ENCODE peak calls at places on chromosomes 3 and 15, in nine cellular contexts. W is gastrocnemius medialis; H is aorta; O is GM12878; U is thyroid gland; C is H9; N is AG04450; X is CD4-positive, alpha-beta memory T cell; F is uterus. Z is an unnamed sample.

GRCh38 chr3:43435706-43436105 is 149.4 kb downstream of the SNRK start:
- DNase-seq in X (no peak), W (no peak), O (no peak), U (no peak), C (no peak), H (no peak), N (no peak), F (no peak), Z (no peak)

GRCh38 chr3:32815812-32816438 is 1.9 kb upstream of the TRIM71 start:
- DNase-seq in U (no peak), N (no peak), C (no peak), X (no peak), H (no peak), F (no peak), O (no peak), W (no peak), Z (no peak)

GRCh38 chr3:170977911-170978310 is 48.6 kb downstream of the SLC2A2 start:
- DNase-seq in W (no peak), U (no peak), F (no peak), N (no peak), O (no peak), H (no peak), X (no peak), C (no peak), Z (no peak)

GRCh38 chr3:144590854-144591253 is 619.2 kb downstream of the DIPK2A start:
- DNase-seq in X (no peak), O (no peak), W (no peak), N (peak; percentile 70), F (no peak), H (no peak), C (no peak), U (no peak), Z (no peak)

GRCh38 chr3:69161587-69162196 is 39.3 kb upstream of the LMOD3 start:
- DNase-seq in F (peak; percentile 17), H (no peak), O (peak; percentile 25), C (no peak), W (no peak), N (peak; percentile 7), U (peak; percentile 14), X (peak; percentile 53), Z (peak; percentile 23)

GRCh38 chr3:165194477-165195135 is 1.6 kb downstream of the SLITRK3 start:
- DNase-seq in W (no peak), N (no peak), X (no peak), F (no peak), U (no peak), O (no peak), H (no peak), C (no peak), Z (no peak)

GRCh38 chr3:37271636-37272035 is 97.3 kb upstream of the LRRFIP2 start:
- DNase-seq in F (no peak), O (no peak), U (no peak), C (peak; percentile 38), X (no peak), W (no peak), H (no peak), N (no peak), Z (no peak)

GRCh38 chr3:150844484-150844883 is 60.8 kb downstream of the MINDY4B start:
- DNase-seq in O (no peak), F (peak; percentile 20), N (no peak), U (peak; percentile 26), C (no peak), W (no peak), X (no peak), H (no peak), Z (no peak)

GRCh38 chr3:123385072-123385471 is 63.8 kb downstream of the ADCY5 start:
- DNase-seq in X (no peak), O (no peak), H (peak; percentile 71), N (no peak), W (no peak), C (no peak), F (no peak), U (no peak), Z (no peak)

GRCh38 chr3:182214406-182214805 is 502.7 kb downstream of the SOX2 start:
- DNase-seq in H (no peak), F (no peak), C (no peak), U (no peak), N (no peak), X (no peak), O (no peak), W (no peak), Z (no peak)

GRCh38 chr3:15585111-15585844 is 16.1 kb downstream of the HACL1 start:
- DNase-seq in W (no peak), C (no peak), O (no peak), N (no peak), X (no peak), H (no peak), F (no peak), U (no peak), Z (peak; percentile 27)

GRCh38 chr3:136380530-136380929 is 130.4 kb downstream of the PCCB start:
- DNase-seq in W (no peak), O (no peak), F (no peak), N (no peak), C (no peak), X (no peak), U (no peak), H (no peak), Z (no peak)

GRCh38 chr3:46881819-46882376 is 4.4 kb downstream of the PTH1R start:
- DNase-seq in O (no peak), F (peak; percentile 69), U (no peak), N (no peak), W (no peak), H (peak; percentile 84), X (no peak), C (no peak), Z (no peak)

GRCh38 chr3:42376397-42376798 is 34.0 kb downstream of the LYZL4 start:
- DNase-seq in N (peak; percentile 24), U (peak; percentile 3), H (no peak), F (peak; percentile 24), O (no peak), W (no peak), X (no peak), C (no peak), Z (peak; percentile 23)

GRCh38 chr3:184755315-184755731 is 43.5 kb upstream of the MAGEF1 start:
- DNase-seq in H (no peak), X (no peak), U (no peak), C (no peak), W (no peak), O (no peak), F (no peak), N (no peak), Z (no peak)

GRCh38 chr3:158731938-158732855 is at the start of gene RARRES1:
- DNase-seq in W (no peak), X (peak; percentile 20), C (peak; percentile 55), N (no peak), H (peak; percentile 90), U (peak; percentile 67), O (no peak), F (peak; percentile 79), Z (peak; percentile 74)

DNA sequence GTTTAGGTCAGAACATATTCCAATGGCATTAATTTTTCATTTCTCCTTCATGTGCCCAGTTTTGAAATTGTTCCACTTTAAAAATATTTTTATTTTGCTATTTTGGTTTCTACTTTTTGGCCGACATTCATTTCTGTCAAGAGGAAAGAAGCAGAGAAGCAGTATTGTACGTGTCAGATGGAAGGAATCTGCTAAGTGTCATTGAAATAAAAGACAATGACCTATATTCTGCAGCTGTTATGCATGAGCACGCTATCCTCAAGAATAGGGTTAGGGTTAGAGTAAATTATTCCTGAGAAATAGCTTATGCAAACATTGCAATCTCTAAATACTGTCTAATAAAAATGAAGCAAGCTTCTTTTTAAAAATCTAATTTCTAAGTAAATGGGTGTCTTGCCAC is 941.7 kb downstream of the TUSC7 start:
- DNase-seq in U (no peak), W (no peak), X (no peak), O (no peak), F (no peak), C (no peak), H (no peak), N (no peak), Z (no peak)
- H3K27ac ChIP-seq in U (no peak overlapping the region), W (no peak overlapping the region), X (no peak overlapping the region), O (no peak overlapping the region), F (no peak overlapping the region), C (no peak overlapping the region), H (peak overlapping the region; percentile 22), N (no peak overlapping the region), Z (no peak overlapping the region)

GRCh38 chr3:20013396-20013795 is 1.3 kb upstream of the PP2D1 start:
- DNase-seq in W (no peak), N (no peak), F (no peak), U (no peak), O (no peak), H (no peak), C (no peak), X (no peak), Z (no peak)

GRCh38 chr3:20012164-20012563 is at the start of gene PP2D1:
- DNase-seq in F (no peak), X (no peak), N (no peak), O (no peak), W (no peak), C (no peak), H (no peak), U (no peak), Z (no peak)

GRCh38 chr3:20007960-20008359 is 4.1 kb downstream of the PP2D1 start:
- DNase-seq in N (no peak), H (no peak), X (no peak), F (no peak), U (no peak), C (no peak), O (no peak), W (no peak), Z (no peak)

GRCh38 chr3:20008646-20009045 is 3.4 kb downstream of the PP2D1 start:
- DNase-seq in W (no peak), H (no peak), C (no peak), X (no peak), F (no peak), O (no peak), N (no peak), U (no peak), Z (no peak)
- H3K27ac ChIP-seq in W (no peak overlapping the region), H (no peak overlapping the region), C (no peak overlapping the region), X (no peak overlapping the region), F (no peak overlapping the region), O (no peak overlapping the region), N (no peak overlapping the region), U (no peak overlapping the region), Z (no peak overlapping the region)

GRCh38 chr3:134330895-134331810 is 43.1 kb downstream of the AMOTL2 start:
- DNase-seq in W (no peak), X (no peak), H (peak; percentile 78), F (no peak), C (no peak), O (no peak), N (no peak), U (peak; percentile 1), Z (no peak)
- H3K27ac ChIP-seq in W (peak overlapping the region; percentile 37), X (no peak overlapping the region), H (peak overlapping the region; percentile 73), F (peak overlapping the region; percentile 67), C (no peak overlapping the region), O (no peak overlapping the region), N (peak overlapping the region; percentile 91), U (peak overlapping the region; percentile 42), Z (no peak overlapping the region)

GRCh38 chr15:69880616-69881309 is 217.0 kb downstream of the TLE3 start:
- DNase-seq in F (no peak), X (no peak), O (peak; percentile 11), U (no peak), H (no peak), N (no peak), C (no peak), W (no peak), Z (no peak)
- H3K27ac ChIP-seq in F (no peak overlapping the region), X (no peak overlapping the region), O (no peak overlapping the region), U (no peak overlapping the region), H (no peak overlapping the region), N (no peak overlapping the region), C (no peak overlapping the region), W (no peak overlapping the region), Z (no peak overlapping the region)

GRCh38 chr15:39846108-39846507 is 63.5 kb upstream of the FSIP1 start:
- DNase-seq in H (no peak), N (no peak), C (no peak), O (no peak), X (no peak), W (no peak), F (no peak), U (no peak), Z (no peak)
- H3K27ac ChIP-seq in H (no peak overlapping the region), N (no peak overlapping the region), C (no peak overlapping the region), O (no peak overlapping the region), X (no peak overlapping the region), W (no peak overlapping the region), F (no peak overlapping the region), U (no peak overlapping the region), Z (no peak overlapping the region)

Z was measured in body of pancreas.